ENCODE peak calls at places on chromosomes 7 and 10, in four cellular contexts. One of them, this sample, is unnamed. For H3K36me3 and H3K4me1, the result is how much of the 10 kb centered on the place peaks cover.

GRCh38 chr7:18893156-18893555 is 224.3 kb downstream of the TWIST1 start:
- DNase-seq in ascending aorta: no peak
- DNase-seq in tibial artery: no peak
- DNase-seq in CD4-positive, CD25-positive, alpha-beta regulatory T cell: no peak
- DNase-seq in this sample: no peak

GRCh38 chr10:128854965-128855364 is 612.1 kb upstream of the MGMT start:
- DNase-seq in ascending aorta: no peak
- DNase-seq in tibial artery: peak
- DNase-seq in CD4-positive, CD25-positive, alpha-beta regulatory T cell: no peak
- DNase-seq in this sample: peak

GRCh38 chr7:35286986-35287385 is 33.1 kb upstream of the TBX20 start:
- DNase-seq in ascending aorta: no peak
- DNase-seq in tibial artery: no peak
- DNase-seq in CD4-positive, CD25-positive, alpha-beta regulatory T cell: no peak
- DNase-seq in this sample: no peak

GRCh38 chr10:43338117-43338516 is 33.3 kb upstream of the FXYD4 start:
- DNase-seq in ascending aorta: no peak
- DNase-seq in tibial artery: no peak
- DNase-seq in CD4-positive, CD25-positive, alpha-beta regulatory T cell: no peak
- DNase-seq in this sample: no peak

GRCh38 chr10:46223064-46223480 is 63.7 kb upstream of the ANTXRL start:
- DNase-seq in ascending aorta: no peak
- DNase-seq in tibial artery: no peak
- DNase-seq in CD4-positive, CD25-positive, alpha-beta regulatory T cell: no peak
- DNase-seq in this sample: no peak

GRCh38 chr10:19097151-19097550 is 48.5 kb downstream of the MALRD1 start:
- DNase-seq in ascending aorta: no peak
- DNase-seq in tibial artery: no peak
- DNase-seq in CD4-positive, CD25-positive, alpha-beta regulatory T cell: no peak
- DNase-seq in this sample: no peak

GRCh38 chr7:46835556-46835955 is 746.4 kb downstream of the TNS3 start:
- DNase-seq in ascending aorta: no peak
- DNase-seq in tibial artery: no peak
- DNase-seq in CD4-positive, CD25-positive, alpha-beta regulatory T cell: no peak
- DNase-seq in this sample: no peak

GRCh38 chr7:108296911-108297310 is 159.3 kb downstream of the NRCAM start:
- DNase-seq in ascending aorta: no peak
- DNase-seq in tibial artery: no peak
- DNase-seq in CD4-positive, CD25-positive, alpha-beta regulatory T cell: no peak
- DNase-seq in this sample: no peak

GRCh38 chr7:2477447-2478386 is 1.5 kb upstream of the GRIFIN start:
- DNase-seq in ascending aorta: no peak
- DNase-seq in tibial artery: no peak
- DNase-seq in CD4-positive, CD25-positive, alpha-beta regulatory T cell: peak
- DNase-seq in this sample: no peak

GRCh38 chr7:10412426-10413019 is 561.1 kb upstream of the PHF14 start:
- DNase-seq in ascending aorta: no peak
- DNase-seq in tibial artery: no peak
- DNase-seq in CD4-positive, CD25-positive, alpha-beta regulatory T cell: no peak
- DNase-seq in this sample: no peak

GRCh38 chr10:100742067-100742771 is 3.2 kb upstream of the PAX2 start:
- DNase-seq in ascending aorta: no peak
- DNase-seq in tibial artery: no peak
- DNase-seq in CD4-positive, CD25-positive, alpha-beta regulatory T cell: no peak
- DNase-seq in this sample: no peak

GRCh38 chr7:15557186-15557585 is 4.6 kb downstream of the AGMO start:
- DNase-seq in ascending aorta: no peak
- DNase-seq in tibial artery: no peak
- DNase-seq in CD4-positive, CD25-positive, alpha-beta regulatory T cell: no peak
- DNase-seq in this sample: no peak

GRCh38 chr7:15556706-15557105 is 5.1 kb downstream of the AGMO start:
- DNase-seq in ascending aorta: no peak
- DNase-seq in tibial artery: no peak
- DNase-seq in CD4-positive, CD25-positive, alpha-beta regulatory T cell: no peak
- DNase-seq in this sample: no peak

GRCh38 chr7:15555385-15555859 is 6.4 kb downstream of the AGMO start:
- DNase-seq in ascending aorta: no peak
- DNase-seq in tibial artery: no peak
- DNase-seq in CD4-positive, CD25-positive, alpha-beta regulatory T cell: no peak
- DNase-seq in this sample: no peak

GRCh38 chr7:15554081-15554480 is 7.7 kb downstream of the AGMO start:
- DNase-seq in ascending aorta: no peak
- DNase-seq in tibial artery: no peak
- DNase-seq in CD4-positive, CD25-positive, alpha-beta regulatory T cell: no peak
- DNase-seq in this sample: no peak

GRCh38 chr7:15554744-15555143 is 7.1 kb downstream of the AGMO start:
- DNase-seq in ascending aorta: no peak
- DNase-seq in tibial artery: no peak
- DNase-seq in CD4-positive, CD25-positive, alpha-beta regulatory T cell: no peak
- DNase-seq in this sample: no peak
- H3K27ac ChIP-seq in ascending aorta: no peak
- H3K27ac ChIP-seq in tibial artery: no peak
- H3K27ac ChIP-seq in CD4-positive, CD25-positive, alpha-beta regulatory T cell: no peak
- H3K27ac ChIP-seq in this sample: no peak

GRCh38 chr7:36455646-36456045 is 66.0 kb downstream of the ANLN start:
- DNase-seq in ascending aorta: no peak
- DNase-seq in tibial artery: no peak
- DNase-seq in CD4-positive, CD25-positive, alpha-beta regulatory T cell: no peak
- DNase-seq in this sample: no peak

GRCh38 chr7:36448781-36449379 is 59.2 kb downstream of the ANLN start:
- DNase-seq in ascending aorta: no peak
- DNase-seq in tibial artery: no peak
- DNase-seq in CD4-positive, CD25-positive, alpha-beta regulatory T cell: no peak
- DNase-seq in this sample: no peak

GRCh38 chr7:36449685-36450084 is 60.0 kb downstream of the ANLN start:
- DNase-seq in ascending aorta: no peak
- DNase-seq in tibial artery: no peak
- DNase-seq in CD4-positive, CD25-positive, alpha-beta regulatory T cell: no peak
- DNase-seq in this sample: no peak
- H3K36me3 ChIP-seq in ascending aorta: under half
- H3K36me3 ChIP-seq in tibial artery: under half
- H3K36me3 ChIP-seq in CD4-positive, CD25-positive, alpha-beta regulatory T cell: under half
- H3K36me3 ChIP-seq in this sample: under half

GRCh38 chr10:7546365-7546967 is 120.3 kb downstream of the ITIH5 start:
- DNase-seq in ascending aorta: no peak
- DNase-seq in tibial artery: no peak
- DNase-seq in CD4-positive, CD25-positive, alpha-beta regulatory T cell: no peak
- DNase-seq in this sample: no peak

GRCh38 chr10:7544203-7544602 is 122.6 kb downstream of the ITIH5 start:
- DNase-seq in ascending aorta: no peak
- DNase-seq in tibial artery: no peak
- DNase-seq in CD4-positive, CD25-positive, alpha-beta regulatory T cell: no peak
- DNase-seq in this sample: no peak

GRCh38 chr10:7542189-7542914 is 124.4 kb downstream of the ITIH5 start:
- DNase-seq in ascending aorta: no peak
- DNase-seq in tibial artery: no peak
- DNase-seq in CD4-positive, CD25-positive, alpha-beta regulatory T cell: no peak
- DNase-seq in this sample: no peak

GRCh38 chr10:7547825-7548224 is 118.9 kb downstream of the ITIH5 start:
- DNase-seq in ascending aorta: no peak
- DNase-seq in tibial artery: no peak
- DNase-seq in CD4-positive, CD25-positive, alpha-beta regulatory T cell: no peak
- DNase-seq in this sample: no peak

GRCh38 chr10:7545256-7545655 is 121.5 kb downstream of the ITIH5 start:
- DNase-seq in ascending aorta: no peak
- DNase-seq in tibial artery: no peak
- DNase-seq in CD4-positive, CD25-positive, alpha-beta regulatory T cell: no peak
- DNase-seq in this sample: no peak
- H3K4me1 ChIP-seq in ascending aorta: under half
- H3K4me1 ChIP-seq in tibial artery: under half
- H3K4me1 ChIP-seq in CD4-positive, CD25-positive, alpha-beta regulatory T cell: under half
- H3K4me1 ChIP-seq in this sample: under half

GRCh38 chr10:60934215-60935175 is 9.5 kb downstream of the RHOBTB1 start:
- DNase-seq in ascending aorta: no peak
- DNase-seq in tibial artery: no peak
- DNase-seq in CD4-positive, CD25-positive, alpha-beta regulatory T cell: no peak
- DNase-seq in this sample: no peak
- H3K27ac ChIP-seq in ascending aorta: no peak
- H3K27ac ChIP-seq in tibial artery: no peak
- H3K27ac ChIP-seq in CD4-positive, CD25-positive, alpha-beta regulatory T cell: no peak
- H3K27ac ChIP-seq in this sample: no peak

DNA sequence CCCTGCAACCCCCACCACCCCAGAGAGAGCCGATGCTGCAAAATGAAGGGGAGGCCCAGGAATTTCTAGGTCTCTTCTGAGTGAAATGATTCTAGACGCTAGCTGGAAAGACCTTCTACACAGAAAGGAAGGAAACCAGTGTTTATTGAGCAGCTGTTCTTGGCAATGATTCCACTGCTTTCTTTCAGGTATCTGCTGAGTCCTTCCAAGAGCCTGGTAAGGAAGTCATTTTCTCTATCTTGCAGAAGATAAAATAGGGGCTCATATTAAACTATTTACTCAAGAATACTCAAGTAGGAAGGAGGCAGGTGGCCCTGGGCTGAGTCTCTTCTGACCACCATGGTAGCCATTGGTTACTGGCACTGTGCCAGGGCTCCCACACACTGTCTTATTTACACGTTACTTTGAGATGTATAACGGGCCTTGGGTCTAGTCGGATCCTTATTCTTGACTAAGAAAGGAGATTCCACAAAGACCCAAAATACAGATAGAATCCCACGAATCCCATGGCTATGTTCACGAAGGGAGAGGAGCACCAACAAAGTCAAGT is 112.1 kb downstream of the GALNT11 start:
- DNase-seq in ascending aorta: no peak
- DNase-seq in tibial artery: no peak
- DNase-seq in CD4-positive, CD25-positive, alpha-beta regulatory T cell: no peak
- DNase-seq in this sample: no peak
- H3K36me3 ChIP-seq in ascending aorta: half or more
- H3K36me3 ChIP-seq in tibial artery: half or more
- H3K36me3 ChIP-seq in CD4-positive, CD25-positive, alpha-beta regulatory T cell: half or more
- H3K36me3 ChIP-seq in this sample: under half

DNA sequence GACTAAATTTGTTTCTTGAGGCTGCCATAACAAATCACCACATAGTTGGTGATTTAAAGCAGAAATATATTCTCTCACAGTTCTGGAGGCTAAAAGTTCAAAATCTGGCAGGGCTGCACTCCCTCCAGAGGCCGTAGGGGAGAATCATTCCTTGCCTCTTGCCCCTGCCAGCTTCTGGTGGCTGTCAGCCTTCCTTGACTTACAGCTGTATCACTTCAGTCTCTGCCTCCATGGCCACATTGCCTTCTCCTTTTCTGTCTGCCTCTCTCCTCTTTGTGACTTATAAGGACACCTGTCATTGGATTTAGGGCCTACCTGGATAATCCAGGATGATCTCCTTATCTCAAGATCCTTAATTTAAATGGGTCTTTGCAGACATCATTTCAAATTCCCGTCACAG is 5.8 kb upstream of the LRRC4 start:
- DNase-seq in ascending aorta: no peak
- DNase-seq in tibial artery: no peak
- DNase-seq in CD4-positive, CD25-positive, alpha-beta regulatory T cell: no peak
- DNase-seq in this sample: no peak
- H3K4me1 ChIP-seq in ascending aorta: under half
- H3K4me1 ChIP-seq in tibial artery: under half
- H3K4me1 ChIP-seq in CD4-positive, CD25-positive, alpha-beta regulatory T cell: under half
- H3K4me1 ChIP-seq in this sample: under half

DNA sequence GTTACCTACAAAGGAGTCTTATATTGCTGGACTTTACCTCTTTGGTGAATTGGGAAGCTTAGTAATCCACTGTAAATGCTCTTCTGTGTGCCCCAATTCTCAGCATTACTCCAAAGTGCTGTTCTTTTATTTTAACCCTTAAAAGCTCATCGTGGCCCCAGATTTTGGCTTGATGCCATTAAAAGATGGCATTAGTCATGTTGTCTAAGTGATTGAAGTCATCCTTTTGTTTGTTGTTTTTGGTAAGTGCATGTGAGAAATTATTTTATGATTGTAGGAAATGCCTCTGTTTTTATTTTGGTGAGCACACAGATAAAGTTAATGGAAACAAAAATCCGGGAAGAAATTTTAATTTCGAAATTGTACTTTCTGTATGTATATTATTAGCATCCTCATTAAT is 82.5 kb upstream of the GATA3 start:
- DNase-seq in ascending aorta: no peak
- DNase-seq in tibial artery: no peak
- DNase-seq in CD4-positive, CD25-positive, alpha-beta regulatory T cell: no peak
- DNase-seq in this sample: no peak
- H3K27ac ChIP-seq in ascending aorta: no peak
- H3K27ac ChIP-seq in tibial artery: no peak
- H3K27ac ChIP-seq in CD4-positive, CD25-positive, alpha-beta regulatory T cell: no peak
- H3K27ac ChIP-seq in this sample: no peak

GRCh38 chr10:21260793-21261149 is 264.7 kb downstream of the SKIDA1 start:
- DNase-seq in ascending aorta: no peak
- DNase-seq in tibial artery: no peak
- DNase-seq in CD4-positive, CD25-positive, alpha-beta regulatory T cell: no peak
- DNase-seq in this sample: no peak
- H3K36me3 ChIP-seq in ascending aorta: under half
- H3K36me3 ChIP-seq in tibial artery: under half
- H3K36me3 ChIP-seq in CD4-positive, CD25-positive, alpha-beta regulatory T cell: under half
- H3K36me3 ChIP-seq in this sample: under half

GRCh38 chr7:6271694-6272371 is 591 bp downstream of the CYTH3 start:
- DNase-seq in ascending aorta: no peak
- DNase-seq in tibial artery: peak
- DNase-seq in CD4-positive, CD25-positive, alpha-beta regulatory T cell: peak
- DNase-seq in this sample: no peak
- H3K4me1 ChIP-seq in ascending aorta: under half
- H3K4me1 ChIP-seq in tibial artery: under half
- H3K4me1 ChIP-seq in CD4-positive, CD25-positive, alpha-beta regulatory T cell: under half
- H3K4me1 ChIP-seq in this sample: under half

DNA sequence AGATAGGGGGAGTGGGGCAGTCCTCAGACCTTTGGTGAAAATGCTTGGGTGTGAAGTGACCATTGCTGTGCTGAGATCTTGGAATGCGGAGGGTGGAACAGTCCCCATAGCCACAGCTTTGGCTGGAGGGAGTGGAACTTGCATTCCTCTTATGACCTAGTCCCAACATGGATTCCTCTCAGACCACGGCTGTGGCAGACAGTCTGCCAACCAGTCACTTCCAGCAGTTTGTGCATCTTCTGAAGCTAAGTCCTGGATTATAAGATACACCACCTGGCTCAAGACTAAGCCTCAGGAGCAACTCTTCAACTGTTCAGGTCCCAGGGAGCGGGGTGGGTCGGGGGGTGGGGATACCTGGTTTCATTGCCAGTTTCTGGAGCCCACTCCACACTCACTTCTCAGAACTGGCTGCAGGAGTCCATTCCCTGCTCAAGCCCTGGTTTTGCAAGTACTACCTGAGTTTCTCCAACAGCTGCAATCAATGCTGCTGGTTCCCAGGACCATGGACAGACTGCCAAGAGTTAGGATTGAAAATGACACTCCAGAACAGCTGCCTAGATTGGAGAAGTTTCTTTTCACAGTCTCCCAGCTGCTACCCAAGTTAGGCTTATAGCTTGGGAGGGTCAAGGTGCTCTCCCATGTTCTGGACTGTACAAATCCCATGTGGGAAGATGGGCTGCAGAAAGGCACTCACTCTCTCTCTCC is 29.1 kb upstream of the DGKB start:
- DNase-seq in ascending aorta: no peak
- DNase-seq in tibial artery: no peak
- DNase-seq in CD4-positive, CD25-positive, alpha-beta regulatory T cell: no peak
- DNase-seq in this sample: no peak
- H3K27ac ChIP-seq in ascending aorta: no peak
- H3K27ac ChIP-seq in tibial artery: no peak
- H3K27ac ChIP-seq in CD4-positive, CD25-positive, alpha-beta regulatory T cell: no peak
- H3K27ac ChIP-seq in this sample: no peak